ENCODE peak calls at places on chromosomes 5 and 9, in ten cellular contexts. One of them, this sample, is unnamed.

GRCh38 chr9:86041331-86041741 is 58.0 kb downstream of the GOLM1 start:
- DNase-seq in AG09309: peak
- DNase-seq in body of pancreas: no peak
- DNase-seq in A549: no peak
- DNase-seq in fibroblast of lung: peak
- DNase-seq in RWPE1: no peak
- DNase-seq in osteocyte: peak
- DNase-seq in uterus: peak
- DNase-seq in OCI-LY7: no peak
- DNase-seq in HCT116: no peak
- DNase-seq in this sample: no peak

GRCh38 chr5:89280103-89281037 is 397.4 kb upstream of the MEF2C start:
- DNase-seq in AG09309: no peak
- DNase-seq in body of pancreas: no peak
- DNase-seq in A549: no peak
- DNase-seq in fibroblast of lung: peak
- DNase-seq in RWPE1: no peak
- DNase-seq in osteocyte: no peak
- DNase-seq in uterus: no peak
- DNase-seq in OCI-LY7: no peak
- DNase-seq in HCT116: no peak
- DNase-seq in this sample: no peak

GRCh38 chr9:121599186-121599871 is 52.1 kb upstream of the DAB2IP start:
- DNase-seq in AG09309: no peak
- DNase-seq in body of pancreas: peak
- DNase-seq in A549: peak
- DNase-seq in fibroblast of lung: no peak
- DNase-seq in RWPE1: peak
- DNase-seq in osteocyte: peak
- DNase-seq in uterus: peak
- DNase-seq in OCI-LY7: no peak
- DNase-seq in HCT116: peak
- DNase-seq in this sample: peak

GRCh38 chr9:108041551-108041950 is 552.0 kb upstream of the KLF4 start:
- DNase-seq in AG09309: peak
- DNase-seq in body of pancreas: no peak
- DNase-seq in A549: peak
- DNase-seq in fibroblast of lung: peak
- DNase-seq in RWPE1: peak
- DNase-seq in osteocyte: no peak
- DNase-seq in uterus: no peak
- DNase-seq in OCI-LY7: no peak
- DNase-seq in HCT116: no peak
- DNase-seq in this sample: no peak

GRCh38 chr5:148268556-148268955 is at the start of gene SPINK13:
- DNase-seq in AG09309: peak
- DNase-seq in body of pancreas: peak
- DNase-seq in A549: no peak
- DNase-seq in fibroblast of lung: peak
- DNase-seq in RWPE1: peak
- DNase-seq in osteocyte: no peak
- DNase-seq in uterus: no peak
- DNase-seq in OCI-LY7: no peak
- DNase-seq in HCT116: peak
- DNase-seq in this sample: no peak

GRCh38 chr5:76818844-76819831 is at the start of gene F2RL1:
- DNase-seq in AG09309: no peak
- DNase-seq in body of pancreas: peak
- DNase-seq in A549: peak
- DNase-seq in fibroblast of lung: peak
- DNase-seq in RWPE1: peak
- DNase-seq in osteocyte: peak
- DNase-seq in uterus: no peak
- DNase-seq in OCI-LY7: no peak
- DNase-seq in HCT116: peak
- DNase-seq in this sample: no peak

GRCh38 chr5:179139111-179139935 is 79.2 kb downstream of the ZNF354C start:
- DNase-seq in AG09309: no peak
- DNase-seq in body of pancreas: no peak
- DNase-seq in A549: no peak
- DNase-seq in fibroblast of lung: no peak
- DNase-seq in RWPE1: no peak
- DNase-seq in osteocyte: no peak
- DNase-seq in uterus: no peak
- DNase-seq in OCI-LY7: no peak
- DNase-seq in HCT116: no peak
- DNase-seq in this sample: no peak

GRCh38 chr9:14627513-14627912 is 65.7 kb downstream of the ZDHHC21 start:
- DNase-seq in AG09309: no peak
- DNase-seq in body of pancreas: no peak
- DNase-seq in A549: no peak
- DNase-seq in fibroblast of lung: no peak
- DNase-seq in RWPE1: no peak
- DNase-seq in osteocyte: no peak
- DNase-seq in uterus: no peak
- DNase-seq in OCI-LY7: no peak
- DNase-seq in HCT116: no peak
- DNase-seq in this sample: no peak

GRCh38 chr5:154312571-154312970 is 122.0 kb downstream of the GALNT10 start:
- DNase-seq in AG09309: no peak
- DNase-seq in body of pancreas: no peak
- DNase-seq in A549: no peak
- DNase-seq in fibroblast of lung: peak
- DNase-seq in RWPE1: peak
- DNase-seq in osteocyte: no peak
- DNase-seq in uterus: no peak
- DNase-seq in OCI-LY7: no peak
- DNase-seq in HCT116: no peak
- DNase-seq in this sample: no peak

GRCh38 chr9:114497727-114498382 is 7.4 kb downstream of the WHRN start:
- DNase-seq in AG09309: no peak
- DNase-seq in body of pancreas: no peak
- DNase-seq in A549: no peak
- DNase-seq in fibroblast of lung: no peak
- DNase-seq in RWPE1: no peak
- DNase-seq in osteocyte: no peak
- DNase-seq in uterus: no peak
- DNase-seq in OCI-LY7: no peak
- DNase-seq in HCT116: no peak
- DNase-seq in this sample: no peak

GRCh38 chr9:114497220-114497619 is 8.1 kb downstream of the WHRN start:
- DNase-seq in AG09309: no peak
- DNase-seq in body of pancreas: no peak
- DNase-seq in A549: no peak
- DNase-seq in fibroblast of lung: no peak
- DNase-seq in RWPE1: no peak
- DNase-seq in osteocyte: no peak
- DNase-seq in uterus: no peak
- DNase-seq in OCI-LY7: no peak
- DNase-seq in HCT116: no peak
- DNase-seq in this sample: no peak

GRCh38 chr9:114499941-114500528 is 5.2 kb downstream of the WHRN start:
- DNase-seq in AG09309: no peak
- DNase-seq in body of pancreas: no peak
- DNase-seq in A549: no peak
- DNase-seq in fibroblast of lung: no peak
- DNase-seq in RWPE1: no peak
- DNase-seq in osteocyte: no peak
- DNase-seq in uterus: no peak
- DNase-seq in OCI-LY7: no peak
- DNase-seq in HCT116: no peak
- DNase-seq in this sample: no peak

GRCh38 chr9:114500583-114501292 is 4.5 kb downstream of the WHRN start:
- DNase-seq in AG09309: no peak
- DNase-seq in body of pancreas: no peak
- DNase-seq in A549: no peak
- DNase-seq in fibroblast of lung: no peak
- DNase-seq in RWPE1: no peak
- DNase-seq in osteocyte: no peak
- DNase-seq in uterus: no peak
- DNase-seq in OCI-LY7: no peak
- DNase-seq in HCT116: no peak
- DNase-seq in this sample: no peak

DNA sequence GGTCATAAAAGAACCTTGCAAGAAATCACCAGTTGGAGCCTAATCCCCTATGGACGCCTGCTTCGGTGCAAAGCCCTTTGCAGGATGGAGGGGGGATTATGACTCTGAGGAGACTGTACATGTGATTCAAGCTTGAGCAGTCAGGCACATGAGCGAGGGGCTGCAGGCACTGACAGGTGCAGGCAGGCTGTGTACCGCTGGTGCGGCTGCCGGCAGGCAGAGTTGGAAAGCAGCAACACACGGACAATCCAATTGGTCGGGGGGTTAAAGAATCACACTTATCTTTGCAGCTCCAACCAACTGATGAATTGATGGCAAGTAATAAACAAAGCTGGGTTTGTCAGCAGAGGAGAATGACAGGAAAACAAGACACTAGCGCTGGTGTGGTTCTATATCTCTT is 5.7 kb downstream of the WHRN start:
- DNase-seq in AG09309: no peak
- DNase-seq in body of pancreas: no peak
- DNase-seq in A549: no peak
- DNase-seq in fibroblast of lung: no peak
- DNase-seq in RWPE1: no peak
- DNase-seq in osteocyte: no peak
- DNase-seq in uterus: no peak
- DNase-seq in OCI-LY7: peak
- DNase-seq in HCT116: no peak
- DNase-seq in this sample: no peak
- TF ChIP-seq CTCF in AG09309: no peak
- TF ChIP-seq CTCF in body of pancreas: no peak
- TF ChIP-seq CTCF in A549: no peak
- TF ChIP-seq CTCF in fibroblast of lung: no peak
- TF ChIP-seq CTCF in RWPE1: no peak
- TF ChIP-seq CTCF in osteocyte: no peak
- TF ChIP-seq CTCF in uterus: no peak
- TF ChIP-seq CTCF in OCI-LY7: no peak
- TF ChIP-seq CTCF in HCT116: no peak
- TF ChIP-seq CTCF in this sample: no peak

DNA sequence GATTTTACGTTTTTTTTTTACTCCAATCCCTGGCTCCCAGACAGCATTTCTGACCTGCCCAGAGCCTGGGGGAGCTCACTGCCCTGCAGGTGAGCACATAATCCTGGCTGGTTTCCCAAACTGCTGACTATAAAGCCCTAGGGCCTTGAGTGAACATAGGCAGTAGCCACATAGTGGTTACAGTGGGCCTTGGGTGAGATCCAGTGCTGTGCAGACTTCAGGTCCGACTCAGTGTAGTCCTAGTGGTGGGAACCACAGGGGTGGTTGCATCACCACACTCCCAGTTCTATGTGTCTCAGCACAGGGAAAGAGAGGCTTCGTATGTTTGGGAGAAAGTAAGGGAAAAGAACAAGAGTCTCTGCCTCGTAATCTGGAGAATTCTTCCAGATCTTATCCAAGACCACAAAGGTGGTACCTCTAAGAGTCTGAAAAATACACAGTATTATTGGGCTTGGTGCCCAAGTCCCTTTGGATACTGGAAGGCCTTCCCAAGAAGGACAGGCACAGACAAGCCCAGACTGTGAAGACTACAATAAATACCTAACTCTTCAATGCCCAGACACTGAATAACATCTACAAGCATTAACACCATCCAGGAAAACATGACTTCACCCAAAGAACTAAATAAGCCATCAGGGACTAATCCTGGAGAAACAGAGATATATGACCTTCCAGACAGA is 89.4 kb downstream of the TSSK1B start:
- DNase-seq in AG09309: no peak
- DNase-seq in body of pancreas: no peak
- DNase-seq in A549: no peak
- DNase-seq in fibroblast of lung: peak
- DNase-seq in RWPE1: peak
- DNase-seq in osteocyte: no peak
- DNase-seq in uterus: no peak
- DNase-seq in OCI-LY7: no peak
- DNase-seq in HCT116: no peak
- DNase-seq in this sample: no peak
- TF ChIP-seq CTCF in AG09309: no peak
- TF ChIP-seq CTCF in body of pancreas: no peak
- TF ChIP-seq CTCF in A549: no peak
- TF ChIP-seq CTCF in fibroblast of lung: no peak
- TF ChIP-seq CTCF in RWPE1: no peak
- TF ChIP-seq CTCF in osteocyte: no peak
- TF ChIP-seq CTCF in uterus: no peak
- TF ChIP-seq CTCF in OCI-LY7: no peak
- TF ChIP-seq CTCF in HCT116: no peak
- TF ChIP-seq CTCF in this sample: no peak

GRCh38 chr5:124645396-124645795 is 101.0 kb downstream of the ZNF608 start:
- DNase-seq in AG09309: no peak
- DNase-seq in body of pancreas: no peak
- DNase-seq in A549: no peak
- DNase-seq in fibroblast of lung: no peak
- DNase-seq in RWPE1: no peak
- DNase-seq in osteocyte: no peak
- DNase-seq in uterus: no peak
- DNase-seq in OCI-LY7: peak
- DNase-seq in HCT116: no peak
- DNase-seq in this sample: no peak

GRCh38 chr5:124644582-124644981 is 101.9 kb downstream of the ZNF608 start:
- DNase-seq in AG09309: no peak
- DNase-seq in body of pancreas: no peak
- DNase-seq in A549: no peak
- DNase-seq in fibroblast of lung: no peak
- DNase-seq in RWPE1: no peak
- DNase-seq in osteocyte: no peak
- DNase-seq in uterus: no peak
- DNase-seq in OCI-LY7: no peak
- DNase-seq in HCT116: no peak
- DNase-seq in this sample: no peak

GRCh38 chr5:124643306-124643705 is 103.1 kb downstream of the ZNF608 start:
- DNase-seq in AG09309: no peak
- DNase-seq in body of pancreas: no peak
- DNase-seq in A549: no peak
- DNase-seq in fibroblast of lung: no peak
- DNase-seq in RWPE1: no peak
- DNase-seq in osteocyte: no peak
- DNase-seq in uterus: no peak
- DNase-seq in OCI-LY7: no peak
- DNase-seq in HCT116: no peak
- DNase-seq in this sample: no peak

GRCh38 chr5:124642148-124642547 is 104.3 kb downstream of the ZNF608 start:
- DNase-seq in AG09309: no peak
- DNase-seq in body of pancreas: no peak
- DNase-seq in A549: no peak
- DNase-seq in fibroblast of lung: no peak
- DNase-seq in RWPE1: no peak
- DNase-seq in osteocyte: no peak
- DNase-seq in uterus: no peak
- DNase-seq in OCI-LY7: no peak
- DNase-seq in HCT116: no peak
- DNase-seq in this sample: no peak

GRCh38 chr5:124644138-124644537 is 102.3 kb downstream of the ZNF608 start:
- DNase-seq in AG09309: no peak
- DNase-seq in body of pancreas: no peak
- DNase-seq in A549: no peak
- DNase-seq in fibroblast of lung: peak
- DNase-seq in RWPE1: no peak
- DNase-seq in osteocyte: no peak
- DNase-seq in uterus: no peak
- DNase-seq in OCI-LY7: no peak
- DNase-seq in HCT116: no peak
- DNase-seq in this sample: no peak
- TF ChIP-seq CTCF in AG09309: no peak
- TF ChIP-seq CTCF in body of pancreas: no peak
- TF ChIP-seq CTCF in A549: no peak
- TF ChIP-seq CTCF in fibroblast of lung: no peak
- TF ChIP-seq CTCF in RWPE1: no peak
- TF ChIP-seq CTCF in osteocyte: no peak
- TF ChIP-seq CTCF in uterus: no peak
- TF ChIP-seq CTCF in OCI-LY7: no peak
- TF ChIP-seq CTCF in HCT116: no peak
- TF ChIP-seq CTCF in this sample: no peak

GRCh38 chr5:38551020-38552017 is 5.1 kb downstream of the LIFR start:
- DNase-seq in AG09309: no peak
- DNase-seq in body of pancreas: peak
- DNase-seq in A549: peak
- DNase-seq in fibroblast of lung: peak
- DNase-seq in RWPE1: peak
- DNase-seq in osteocyte: no peak
- DNase-seq in uterus: peak
- DNase-seq in OCI-LY7: peak
- DNase-seq in HCT116: peak
- DNase-seq in this sample: no peak
- TF ChIP-seq CTCF in AG09309: peak
- TF ChIP-seq CTCF in body of pancreas: peak
- TF ChIP-seq CTCF in A549: peak
- TF ChIP-seq CTCF in fibroblast of lung: peak
- TF ChIP-seq CTCF in RWPE1: peak
- TF ChIP-seq CTCF in osteocyte: peak
- TF ChIP-seq CTCF in uterus: peak
- TF ChIP-seq CTCF in OCI-LY7: peak
- TF ChIP-seq CTCF in HCT116: peak
- TF ChIP-seq CTCF in this sample: peak